ENCODE peak calls at places on chromosomes 6 and 20, in six cellular contexts. One of them, this sample, is unnamed. For H3K4me1, the result is how much of the 10 kb centered on the place peaks cover.

GRCh38 chr6:72826033-72826432 is 204.2 kb downstream of the KCNQ5 start:
- DNase-seq in PC-9: no peak
- DNase-seq in GM23338: no peak
- DNase-seq in GM23248: peak
- DNase-seq in MM.1S: no peak
- DNase-seq in mammary epithelial cell: peak
- DNase-seq in this sample: peak

GRCh38 chr6:168116975-168117899 is 38.2 kb upstream of the FRMD1 start:
- DNase-seq in MM.1S: no peak
- DNase-seq in PC-9: no peak
- DNase-seq in GM23338: no peak
- DNase-seq in GM23248: no peak
- DNase-seq in mammary epithelial cell: no peak
- DNase-seq in this sample: no peak

GRCh38 chr20:5171074-5171789 is 44.4 kb downstream of the CDS2 start:
- DNase-seq in mammary epithelial cell: no peak
- DNase-seq in GM23248: no peak
- DNase-seq in PC-9: no peak
- DNase-seq in MM.1S: no peak
- DNase-seq in GM23338: peak
- DNase-seq in this sample: no peak

GRCh38 chr6:142856857-142857608 is 87.9 kb downstream of the HIVEP2 start:
- DNase-seq in mammary epithelial cell: no peak
- DNase-seq in GM23338: no peak
- DNase-seq in PC-9: no peak
- DNase-seq in GM23248: no peak
- DNase-seq in MM.1S: peak
- DNase-seq in this sample: no peak

GRCh38 chr6:5766260-5766659 is 240.5 kb downstream of the NRN1 start:
- DNase-seq in GM23248: peak
- DNase-seq in PC-9: no peak
- DNase-seq in MM.1S: no peak
- DNase-seq in mammary epithelial cell: no peak
- DNase-seq in GM23338: no peak
- DNase-seq in this sample: no peak

GRCh38 chr6:119310486-119311036 is 39.0 kb downstream of the MAN1A1 start:
- DNase-seq in GM23248: no peak
- DNase-seq in MM.1S: no peak
- DNase-seq in mammary epithelial cell: no peak
- DNase-seq in PC-9: no peak
- DNase-seq in GM23338: no peak
- DNase-seq in this sample: no peak

GRCh38 chr6:15066433-15067337 is 179.2 kb upstream of the JARID2 start:
- DNase-seq in GM23338: no peak
- DNase-seq in mammary epithelial cell: peak
- DNase-seq in GM23248: peak
- DNase-seq in PC-9: no peak
- DNase-seq in MM.1S: no peak
- DNase-seq in this sample: peak

GRCh38 chr6:139126255-139126654 is 8.6 kb upstream of the HECA start:
- DNase-seq in MM.1S: no peak
- DNase-seq in GM23338: no peak
- DNase-seq in mammary epithelial cell: peak
- DNase-seq in GM23248: peak
- DNase-seq in PC-9: no peak
- DNase-seq in this sample: no peak

GRCh38 chr6:3825331-3825831 is 23.8 kb upstream of the FAM50B start:
- DNase-seq in mammary epithelial cell: peak
- DNase-seq in GM23248: peak
- DNase-seq in PC-9: no peak
- DNase-seq in MM.1S: no peak
- DNase-seq in GM23338: peak
- DNase-seq in this sample: no peak

GRCh38 chr6:150863213-150863928 is 2.1 kb upstream of the MTHFD1L start:
- DNase-seq in MM.1S: no peak
- DNase-seq in mammary epithelial cell: no peak
- DNase-seq in GM23338: no peak
- DNase-seq in PC-9: no peak
- DNase-seq in GM23248: no peak
- DNase-seq in this sample: no peak

GRCh38 chr6:43814865-43815264 is 44.9 kb downstream of the VEGFA start:
- DNase-seq in PC-9: no peak
- DNase-seq in MM.1S: no peak
- DNase-seq in GM23338: no peak
- DNase-seq in mammary epithelial cell: no peak
- DNase-seq in GM23248: no peak
- DNase-seq in this sample: no peak

GRCh38 chr20:33933469-33933909 is 60.2 kb upstream of the RALY start:
- DNase-seq in MM.1S: peak
- DNase-seq in PC-9: no peak
- DNase-seq in GM23248: peak
- DNase-seq in GM23338: peak
- DNase-seq in mammary epithelial cell: peak
- DNase-seq in this sample: peak

GRCh38 chr6:152250127-152250526 is 387.0 kb downstream of the SYNE1 start:
- DNase-seq in mammary epithelial cell: no peak
- DNase-seq in GM23248: no peak
- DNase-seq in PC-9: no peak
- DNase-seq in GM23338: no peak
- DNase-seq in MM.1S: no peak
- DNase-seq in this sample: no peak

GRCh38 chr6:69337301-69337700 is 459.5 kb downstream of the LMBRD1 start:
- DNase-seq in GM23338: no peak
- DNase-seq in GM23248: no peak
- DNase-seq in mammary epithelial cell: no peak
- DNase-seq in MM.1S: no peak
- DNase-seq in PC-9: no peak
- DNase-seq in this sample: no peak

GRCh38 chr6:2848851-2849250 is 7.2 kb upstream of the SERPINB1 start:
- DNase-seq in GM23338: peak
- DNase-seq in MM.1S: peak
- DNase-seq in PC-9: no peak
- DNase-seq in GM23248: no peak
- DNase-seq in mammary epithelial cell: no peak
- DNase-seq in this sample: no peak

GRCh38 chr6:75882734-75883133 is 133.7 kb downstream of the MYO6 start:
- DNase-seq in GM23338: no peak
- DNase-seq in GM23248: peak
- DNase-seq in MM.1S: no peak
- DNase-seq in mammary epithelial cell: peak
- DNase-seq in PC-9: peak
- DNase-seq in this sample: peak

GRCh38 chr6:118712955-118713354 is 61.6 kb upstream of the CEP85L start:
- DNase-seq in PC-9: no peak
- DNase-seq in GM23248: peak
- DNase-seq in mammary epithelial cell: peak
- DNase-seq in MM.1S: no peak
- DNase-seq in GM23338: no peak
- DNase-seq in this sample: no peak

GRCh38 chr6:129671442-129672344 is 38.3 kb downstream of the ARHGAP18 start:
- DNase-seq in PC-9: no peak
- DNase-seq in MM.1S: no peak
- DNase-seq in GM23338: peak
- DNase-seq in mammary epithelial cell: no peak
- DNase-seq in GM23248: no peak
- DNase-seq in this sample: no peak

GRCh38 chr6:150269857-150270223 is 99.0 kb upstream of the IYD start:
- DNase-seq in PC-9: peak
- DNase-seq in MM.1S: no peak
- DNase-seq in GM23248: peak
- DNase-seq in GM23338: no peak
- DNase-seq in mammary epithelial cell: peak
- DNase-seq in this sample: peak

GRCh38 chr20:15396900-15397299 is 1059.5 kb upstream of the FLRT3 start:
- DNase-seq in MM.1S: no peak
- DNase-seq in GM23338: peak
- DNase-seq in GM23248: no peak
- DNase-seq in PC-9: no peak
- DNase-seq in mammary epithelial cell: no peak
- DNase-seq in this sample: no peak

GRCh38 chr6:29490552-29490951 is 2.8 kb upstream of the MAS1L start:
- DNase-seq in MM.1S: no peak
- DNase-seq in mammary epithelial cell: no peak
- DNase-seq in GM23338: no peak
- DNase-seq in PC-9: no peak
- DNase-seq in GM23248: no peak
- DNase-seq in this sample: no peak

GRCh38 chr6:141309295-141309694 is 823.4 kb upstream of the GJE1 start:
- DNase-seq in GM23248: no peak
- DNase-seq in MM.1S: no peak
- DNase-seq in GM23338: peak
- DNase-seq in mammary epithelial cell: no peak
- DNase-seq in PC-9: no peak
- DNase-seq in this sample: no peak

GRCh38 chr20:49986049-49986448 is 3.3 kb downstream of the SNAI1 start:
- DNase-seq in PC-9: peak
- DNase-seq in GM23248: peak
- DNase-seq in MM.1S: no peak
- DNase-seq in mammary epithelial cell: no peak
- DNase-seq in GM23338: no peak
- DNase-seq in this sample: no peak

GRCh38 chr6:55088896-55089295 is 85.4 kb upstream of the HCRTR2 start:
- DNase-seq in GM23338: no peak
- DNase-seq in PC-9: no peak
- DNase-seq in GM23248: no peak
- DNase-seq in MM.1S: no peak
- DNase-seq in mammary epithelial cell: no peak
- DNase-seq in this sample: no peak

GRCh38 chr6:121365499-121366183 is 31.4 kb upstream of the TBC1D32 start:
- DNase-seq in PC-9: no peak
- DNase-seq in GM23248: no peak
- DNase-seq in GM23338: no peak
- DNase-seq in mammary epithelial cell: no peak
- DNase-seq in MM.1S: no peak
- DNase-seq in this sample: no peak

GRCh38 chr6:82022614-82023102 is 224.9 kb downstream of the IBTK start:
- DNase-seq in MM.1S: no peak
- DNase-seq in GM23338: no peak
- DNase-seq in GM23248: peak
- DNase-seq in mammary epithelial cell: peak
- DNase-seq in PC-9: peak
- DNase-seq in this sample: peak

GRCh38 chr6:26187981-26188635 is 100.9 kb downstream of the HFE start:
- DNase-seq in PC-9: no peak
- DNase-seq in GM23338: peak
- DNase-seq in MM.1S: peak
- DNase-seq in GM23248: peak
- DNase-seq in mammary epithelial cell: no peak
- DNase-seq in this sample: no peak

GRCh38 chr6:131966443-131966842 is 15.3 kb upstream of the CCN2 start:
- DNase-seq in MM.1S: no peak
- DNase-seq in mammary epithelial cell: no peak
- DNase-seq in PC-9: no peak
- DNase-seq in GM23248: peak
- DNase-seq in GM23338: no peak
- DNase-seq in this sample: no peak

GRCh38 chr6:26207248-26207801 is 120.1 kb downstream of the HFE start:
- DNase-seq in GM23248: no peak
- DNase-seq in mammary epithelial cell: no peak
- DNase-seq in GM23338: no peak
- DNase-seq in MM.1S: no peak
- DNase-seq in PC-9: no peak
- DNase-seq in this sample: no peak

GRCh38 chr6:100116409-100117194 is 122.6 kb upstream of the MCHR2 start:
- DNase-seq in MM.1S: peak
- DNase-seq in GM23338: peak
- DNase-seq in mammary epithelial cell: peak
- DNase-seq in GM23248: peak
- DNase-seq in PC-9: peak
- DNase-seq in this sample: peak

GRCh38 chr6:169190144-169190584 is 63.5 kb downstream of the THBS2 start:
- DNase-seq in MM.1S: no peak
- DNase-seq in GM23338: no peak
- DNase-seq in mammary epithelial cell: no peak
- DNase-seq in GM23248: peak
- DNase-seq in PC-9: no peak
- DNase-seq in this sample: no peak

GRCh38 chr20:47642118-47642517 is 140.4 kb downstream of the NCOA3 start:
- DNase-seq in mammary epithelial cell: no peak
- DNase-seq in GM23338: no peak
- DNase-seq in PC-9: no peak
- DNase-seq in MM.1S: no peak
- DNase-seq in GM23248: no peak
- DNase-seq in this sample: no peak

GRCh38 chr6:136486357-136486756 is 63.9 kb downstream of the MAP7 start:
- DNase-seq in MM.1S: no peak
- DNase-seq in mammary epithelial cell: no peak
- DNase-seq in PC-9: no peak
- DNase-seq in GM23248: no peak
- DNase-seq in GM23338: no peak
- DNase-seq in this sample: no peak

GRCh38 chr6:393391-394221 is 2.1 kb downstream of the IRF4 start:
- DNase-seq in PC-9: no peak
- DNase-seq in GM23248: no peak
- DNase-seq in GM23338: peak
- DNase-seq in mammary epithelial cell: no peak
- DNase-seq in MM.1S: peak
- DNase-seq in this sample: no peak
- TF ChIP-seq EZH2 in PC-9: no peak
- TF ChIP-seq EZH2 in GM23248: no peak
- TF ChIP-seq EZH2 in GM23338: peak
- TF ChIP-seq EZH2 in mammary epithelial cell: peak
- TF ChIP-seq EZH2 in MM.1S: no peak
- TF ChIP-seq EZH2 in this sample: peak

GRCh38 chr20:1186367-1186991 is 1.7 kb upstream of the TMEM74B start:
- DNase-seq in mammary epithelial cell: no peak
- DNase-seq in MM.1S: no peak
- DNase-seq in GM23338: no peak
- DNase-seq in GM23248: no peak
- DNase-seq in PC-9: no peak
- DNase-seq in this sample: no peak
- H3K4me1 ChIP-seq in mammary epithelial cell: under half
- H3K4me1 ChIP-seq in MM.1S: under half
- H3K4me1 ChIP-seq in GM23338: under half
- H3K4me1 ChIP-seq in GM23248: under half
- H3K4me1 ChIP-seq in PC-9: under half
- H3K4me1 ChIP-seq in this sample: under half

GRCh38 chr20:45470939-45471338 is 1.4 kb downstream of the WFDC2 start:
- DNase-seq in MM.1S: peak
- DNase-seq in GM23338: peak
- DNase-seq in mammary epithelial cell: no peak
- DNase-seq in PC-9: peak
- DNase-seq in GM23248: peak
- DNase-seq in this sample: no peak
- TF ChIP-seq EZH2 in MM.1S: no peak
- TF ChIP-seq EZH2 in GM23338: no peak
- TF ChIP-seq EZH2 in mammary epithelial cell: no peak
- TF ChIP-seq EZH2 in PC-9: no peak
- TF ChIP-seq EZH2 in GM23248: peak
- TF ChIP-seq EZH2 in this sample: peak

DNA sequence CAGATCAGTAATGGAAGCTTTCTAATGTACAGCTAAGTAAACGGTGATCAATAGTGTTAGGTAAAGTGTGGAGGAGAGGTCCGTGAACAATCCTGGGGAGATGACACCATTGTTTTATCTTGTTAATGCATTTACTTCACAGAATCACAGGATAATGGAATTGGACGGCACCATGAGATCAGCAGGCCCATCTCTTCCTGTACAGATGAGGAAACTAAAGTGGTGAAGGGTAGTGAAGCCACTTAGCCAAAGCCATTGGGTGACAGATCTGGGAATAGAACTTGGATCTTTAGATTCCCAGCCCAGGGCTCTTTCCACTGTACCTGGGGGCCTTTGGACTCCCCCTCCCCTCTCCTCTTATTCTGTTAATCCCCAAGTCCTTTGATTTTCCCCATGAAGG is 26.2 kb upstream of the IER3 start:
- DNase-seq in MM.1S: no peak
- DNase-seq in GM23248: no peak
- DNase-seq in mammary epithelial cell: no peak
- DNase-seq in GM23338: no peak
- DNase-seq in PC-9: no peak
- DNase-seq in this sample: no peak
- H3K4me1 ChIP-seq in MM.1S: under half
- H3K4me1 ChIP-seq in GM23248: under half
- H3K4me1 ChIP-seq in mammary epithelial cell: under half
- H3K4me1 ChIP-seq in GM23338: under half
- H3K4me1 ChIP-seq in PC-9: half or more
- H3K4me1 ChIP-seq in this sample: under half

This sample was measured in keratinocyte.